ENCODE peak calls at places on chromosomes 1 and 21, in nine cellular contexts. V is endothelial cell; F is AG04449; I is pons; J is mesothelial cell of epicardium; M is activated CD8-positive, alpha-beta memory T cell treated with anti-CD3 and anti-CD28 coated beads for 24 hours; D is HFFc6; W is A172; E is aorta. T is an unnamed sample.
A peak's percentile ranks its signal among the peaks of the same experiment; 100 is the strongest.

GRCh38 chr1:18530567-18531502 is 50.1 kb downstream of the KLHDC7A start:
- DNase-seq in V (no peak), F (no peak), I (no peak), J (no peak), M (peak; percentile 30), D (no peak), W (peak; percentile 54), E (no peak), T (no peak)

GRCh38 chr1:31792541-31792940 is 23.3 kb downstream of the SPOCD1 start:
- DNase-seq in V (no peak), F (no peak), I (no peak), J (peak; percentile 11), M (no peak), D (no peak), W (no peak), E (no peak), T (peak; percentile 61)

GRCh38 chr1:48794815-48795214 is 18.1 kb upstream of the BEND5 start:
- DNase-seq in V (no peak), F (no peak), I (no peak), J (no peak), M (no peak), D (no peak), W (no peak), E (no peak), T (no peak)

GRCh38 chr1:180233191-180234011 is 3.3 kb downstream of the LHX4 start:
- DNase-seq in V (no peak), F (no peak), I (no peak), J (no peak), M (no peak), D (no peak), W (no peak), E (peak; percentile 67), T (no peak)

GRCh38 chr21:44823179-44823654 is 5.4 kb upstream of the SUMO3 start:
- DNase-seq in V (no peak), F (no peak), I (no peak), J (no peak), M (no peak), D (no peak), W (no peak), E (no peak), T (no peak)

GRCh38 chr1:231550448-231550781 is 21.9 kb downstream of the TSNAX start:
- DNase-seq in V (peak; percentile 40), F (no peak), I (no peak), J (no peak), M (no peak), D (no peak), W (peak; percentile 23), E (no peak), T (no peak)

GRCh38 chr1:113388017-113388620 is 2.2 kb upstream of the MAGI3 start:
- DNase-seq in V (no peak), F (no peak), I (no peak), J (no peak), M (no peak), D (no peak), W (no peak), E (no peak), T (no peak)

GRCh38 chr1:85911742-85912141 is 203.5 kb upstream of the ZNHIT6 start:
- DNase-seq in V (no peak), F (no peak), I (no peak), J (no peak), M (no peak), D (peak; percentile 11), W (no peak), E (no peak), T (no peak)

GRCh38 chr1:56359036-56359435 is 220.3 kb downstream of the PLPP3 start:
- DNase-seq in V (no peak), F (no peak), I (no peak), J (no peak), M (no peak), D (no peak), W (no peak), E (no peak), T (no peak)

T was measured in RWPE2.